ENCODE peak calls at places on chromosomes 3 and 15, in ten cellular contexts. One of them, this sample, is unnamed.

GRCh38 chr3:16741103-16741758 is 136.0 kb upstream of the DAZL start:
- DNase-seq in kidney: no peak
- DNase-seq in mesendoderm: no peak
- DNase-seq in A549: no peak
- DNase-seq in aorta: no peak
- DNase-seq in tibial nerve: no peak
- DNase-seq in Panc1: no peak
- DNase-seq in lung: no peak
- DNase-seq in heart left ventricle: no peak
- DNase-seq in fibroblast of pulmonary artery: peak; percentile 87
- DNase-seq in this sample: peak; percentile 91

GRCh38 chr15:74873036-74873755 is at the start of gene SCAMP2:
- DNase-seq in kidney: peak; percentile 98
- DNase-seq in mesendoderm: peak; percentile 97
- DNase-seq in A549: peak; percentile 99
- DNase-seq in aorta: peak; percentile 96
- DNase-seq in tibial nerve: peak; percentile 85
- DNase-seq in Panc1: peak; percentile 81
- DNase-seq in lung: peak; percentile 95
- DNase-seq in heart left ventricle: peak; percentile 95
- DNase-seq in fibroblast of pulmonary artery: peak; percentile 95
- DNase-seq in this sample: peak; percentile 92

GRCh38 chr15:38842991-38843610 is 278.5 kb upstream of the RASGRP1 start:
- DNase-seq in kidney: no peak
- DNase-seq in mesendoderm: no peak
- DNase-seq in A549: no peak
- DNase-seq in aorta: no peak
- DNase-seq in tibial nerve: no peak
- DNase-seq in Panc1: no peak
- DNase-seq in lung: no peak
- DNase-seq in heart left ventricle: no peak
- DNase-seq in fibroblast of pulmonary artery: peak; percentile 45
- DNase-seq in this sample: no peak

GRCh38 chr15:45794768-45795486 is 160.1 kb downstream of the SQOR start:
- DNase-seq in kidney: no peak
- DNase-seq in mesendoderm: no peak
- DNase-seq in A549: no peak
- DNase-seq in aorta: no peak
- DNase-seq in tibial nerve: no peak
- DNase-seq in Panc1: no peak
- DNase-seq in lung: no peak
- DNase-seq in heart left ventricle: no peak
- DNase-seq in fibroblast of pulmonary artery: no peak
- DNase-seq in this sample: no peak

GRCh38 chr15:32659340-32659831 is 17.9 kb downstream of the SCG5 start:
- DNase-seq in kidney: no peak
- DNase-seq in mesendoderm: no peak
- DNase-seq in A549: peak; percentile 61
- DNase-seq in aorta: peak; percentile 63
- DNase-seq in tibial nerve: no peak
- DNase-seq in Panc1: peak; percentile 51
- DNase-seq in lung: no peak
- DNase-seq in heart left ventricle: no peak
- DNase-seq in fibroblast of pulmonary artery: no peak
- DNase-seq in this sample: peak; percentile 91

GRCh38 chr15:66573348-66573718 is 7.5 kb upstream of the LCTL start:
- DNase-seq in kidney: peak; percentile 32
- DNase-seq in mesendoderm: no peak
- DNase-seq in A549: no peak
- DNase-seq in aorta: no peak
- DNase-seq in tibial nerve: no peak
- DNase-seq in Panc1: no peak
- DNase-seq in lung: no peak
- DNase-seq in heart left ventricle: no peak
- DNase-seq in fibroblast of pulmonary artery: no peak
- DNase-seq in this sample: no peak

GRCh38 chr3:192869131-192870027 is 48.3 kb downstream of the MB21D2 start:
- DNase-seq in kidney: no peak
- DNase-seq in mesendoderm: no peak
- DNase-seq in A549: no peak
- DNase-seq in aorta: no peak
- DNase-seq in tibial nerve: no peak
- DNase-seq in Panc1: no peak
- DNase-seq in lung: no peak
- DNase-seq in heart left ventricle: peak; percentile 31
- DNase-seq in fibroblast of pulmonary artery: peak; percentile 60
- DNase-seq in this sample: peak; percentile 71

GRCh38 chr3:76039431-76039830 is 254.1 kb upstream of the ZNF717 start:
- DNase-seq in kidney: no peak
- DNase-seq in mesendoderm: no peak
- DNase-seq in A549: no peak
- DNase-seq in aorta: no peak
- DNase-seq in tibial nerve: no peak
- DNase-seq in Panc1: no peak
- DNase-seq in lung: no peak
- DNase-seq in heart left ventricle: no peak
- DNase-seq in fibroblast of pulmonary artery: no peak
- DNase-seq in this sample: peak; percentile 61

GRCh38 chr15:81281176-81281735 is 42.7 kb downstream of the STARD5 start:
- DNase-seq in kidney: peak; percentile 20
- DNase-seq in mesendoderm: no peak
- DNase-seq in A549: no peak
- DNase-seq in aorta: no peak
- DNase-seq in tibial nerve: no peak
- DNase-seq in Panc1: no peak
- DNase-seq in lung: no peak
- DNase-seq in heart left ventricle: no peak
- DNase-seq in fibroblast of pulmonary artery: no peak
- DNase-seq in this sample: no peak

GRCh38 chr3:138452491-138452890 is 18.1 kb downstream of the ESYT3 start:
- DNase-seq in kidney: no peak
- DNase-seq in mesendoderm: no peak
- DNase-seq in A549: no peak
- DNase-seq in aorta: no peak
- DNase-seq in tibial nerve: no peak
- DNase-seq in Panc1: no peak
- DNase-seq in lung: no peak
- DNase-seq in heart left ventricle: no peak
- DNase-seq in fibroblast of pulmonary artery: no peak
- DNase-seq in this sample: no peak
- H3K4me3 ChIP-seq in kidney: no peak overlapping the region
- H3K4me3 ChIP-seq in mesendoderm: no peak overlapping the region
- H3K4me3 ChIP-seq in A549: no peak overlapping the region
- H3K4me3 ChIP-seq in aorta: no peak overlapping the region
- H3K4me3 ChIP-seq in tibial nerve: no peak overlapping the region
- H3K4me3 ChIP-seq in Panc1: no peak overlapping the region
- H3K4me3 ChIP-seq in lung: no peak overlapping the region
- H3K4me3 ChIP-seq in heart left ventricle: no peak overlapping the region
- H3K4me3 ChIP-seq in fibroblast of pulmonary artery: no peak overlapping the region
- H3K4me3 ChIP-seq in this sample: no peak overlapping the region

GRCh38 chr3:50369271-50369670 is 9.9 kb upstream of the TMEM115 start:
- DNase-seq in kidney: no peak
- DNase-seq in mesendoderm: no peak
- DNase-seq in A549: no peak
- DNase-seq in aorta: no peak
- DNase-seq in tibial nerve: no peak
- DNase-seq in Panc1: no peak
- DNase-seq in lung: no peak
- DNase-seq in heart left ventricle: no peak
- DNase-seq in fibroblast of pulmonary artery: no peak
- DNase-seq in this sample: no peak

GRCh38 chr3:50364573-50365079 is 5.3 kb upstream of the TMEM115 start:
- DNase-seq in kidney: peak; percentile 87
- DNase-seq in mesendoderm: peak; percentile 50
- DNase-seq in A549: no peak
- DNase-seq in aorta: no peak
- DNase-seq in tibial nerve: no peak
- DNase-seq in Panc1: no peak
- DNase-seq in lung: no peak
- DNase-seq in heart left ventricle: peak; percentile 34
- DNase-seq in fibroblast of pulmonary artery: peak; percentile 17
- DNase-seq in this sample: no peak

GRCh38 chr3:50365842-50366220 is 6.5 kb upstream of the TMEM115 start:
- DNase-seq in kidney: no peak
- DNase-seq in mesendoderm: no peak
- DNase-seq in A549: no peak
- DNase-seq in aorta: no peak
- DNase-seq in tibial nerve: no peak
- DNase-seq in Panc1: no peak
- DNase-seq in lung: no peak
- DNase-seq in heart left ventricle: no peak
- DNase-seq in fibroblast of pulmonary artery: no peak
- DNase-seq in this sample: no peak

GRCh38 chr3:50370594-50370993 is 11.3 kb upstream of the TMEM115 start:
- DNase-seq in kidney: no peak
- DNase-seq in mesendoderm: peak; percentile 56
- DNase-seq in A549: no peak
- DNase-seq in aorta: no peak
- DNase-seq in tibial nerve: no peak
- DNase-seq in Panc1: no peak
- DNase-seq in lung: no peak
- DNase-seq in heart left ventricle: no peak
- DNase-seq in fibroblast of pulmonary artery: peak; percentile 54
- DNase-seq in this sample: peak; percentile 55

GRCh38 chr3:50365080-50365841 is 5.9 kb upstream of the TMEM115 start:
- DNase-seq in kidney: peak; percentile 96
- DNase-seq in mesendoderm: peak; percentile 93
- DNase-seq in A549: no peak
- DNase-seq in aorta: peak; percentile 89
- DNase-seq in tibial nerve: peak; percentile 72
- DNase-seq in Panc1: no peak
- DNase-seq in lung: peak; percentile 76
- DNase-seq in heart left ventricle: peak; percentile 85
- DNase-seq in fibroblast of pulmonary artery: peak; percentile 67
- DNase-seq in this sample: peak; percentile 82
- H3K4me3 ChIP-seq in kidney: peak overlapping the region; percentile 72
- H3K4me3 ChIP-seq in mesendoderm: peak overlapping the region; percentile 43
- H3K4me3 ChIP-seq in A549: no peak overlapping the region
- H3K4me3 ChIP-seq in aorta: peak overlapping the region; percentile 30
- H3K4me3 ChIP-seq in tibial nerve: peak overlapping the region; percentile 64
- H3K4me3 ChIP-seq in Panc1: peak overlapping the region; percentile 58
- H3K4me3 ChIP-seq in lung: no peak overlapping the region
- H3K4me3 ChIP-seq in heart left ventricle: peak overlapping the region; percentile 60
- H3K4me3 ChIP-seq in fibroblast of pulmonary artery: peak overlapping the region; percentile 49
- H3K4me3 ChIP-seq in this sample: peak overlapping the region; percentile 56

GRCh38 chr3:24590344-24590880 is 95.8 kb upstream of the THRB start:
- DNase-seq in kidney: no peak
- DNase-seq in mesendoderm: no peak
- DNase-seq in A549: no peak
- DNase-seq in aorta: no peak
- DNase-seq in tibial nerve: no peak
- DNase-seq in Panc1: no peak
- DNase-seq in lung: no peak
- DNase-seq in heart left ventricle: no peak
- DNase-seq in fibroblast of pulmonary artery: no peak
- DNase-seq in this sample: peak; percentile 41
- H3K4me3 ChIP-seq in kidney: no peak overlapping the region
- H3K4me3 ChIP-seq in mesendoderm: no peak overlapping the region
- H3K4me3 ChIP-seq in A549: no peak overlapping the region
- H3K4me3 ChIP-seq in aorta: no peak overlapping the region
- H3K4me3 ChIP-seq in tibial nerve: no peak overlapping the region
- H3K4me3 ChIP-seq in Panc1: no peak overlapping the region
- H3K4me3 ChIP-seq in lung: no peak overlapping the region
- H3K4me3 ChIP-seq in heart left ventricle: no peak overlapping the region
- H3K4me3 ChIP-seq in fibroblast of pulmonary artery: no peak overlapping the region
- H3K4me3 ChIP-seq in this sample: no peak overlapping the region

GRCh38 chr3:146159616-146160232 is 1.3 kb downstream of the PLOD2 start:
- DNase-seq in kidney: no peak
- DNase-seq in mesendoderm: no peak
- DNase-seq in A549: no peak
- DNase-seq in aorta: no peak
- DNase-seq in tibial nerve: no peak
- DNase-seq in Panc1: no peak
- DNase-seq in lung: no peak
- DNase-seq in heart left ventricle: no peak
- DNase-seq in fibroblast of pulmonary artery: no peak
- DNase-seq in this sample: no peak

GRCh38 chr3:146162561-146162960 is 1.6 kb upstream of the PLOD2 start:
- DNase-seq in kidney: no peak
- DNase-seq in mesendoderm: no peak
- DNase-seq in A549: no peak
- DNase-seq in aorta: no peak
- DNase-seq in tibial nerve: no peak
- DNase-seq in Panc1: no peak
- DNase-seq in lung: no peak
- DNase-seq in heart left ventricle: no peak
- DNase-seq in fibroblast of pulmonary artery: no peak
- DNase-seq in this sample: peak; percentile 38

GRCh38 chr3:146160233-146160963 is 586 bp downstream of the PLOD2 start:
- DNase-seq in kidney: peak; percentile 87
- DNase-seq in mesendoderm: peak; percentile 97
- DNase-seq in A549: peak; percentile 65
- DNase-seq in aorta: peak; percentile 67
- DNase-seq in tibial nerve: peak; percentile 29
- DNase-seq in Panc1: no peak
- DNase-seq in lung: peak; percentile 75
- DNase-seq in heart left ventricle: peak; percentile 66
- DNase-seq in fibroblast of pulmonary artery: peak; percentile 85
- DNase-seq in this sample: peak; percentile 88

GRCh38 chr3:146161725-146162047 is 702 bp upstream of the PLOD2 start:
- DNase-seq in kidney: peak; percentile 80
- DNase-seq in mesendoderm: peak; percentile 39
- DNase-seq in A549: no peak
- DNase-seq in aorta: peak; percentile 73
- DNase-seq in tibial nerve: no peak
- DNase-seq in Panc1: no peak
- DNase-seq in lung: peak; percentile 30
- DNase-seq in heart left ventricle: peak; percentile 57
- DNase-seq in fibroblast of pulmonary artery: peak; percentile 68
- DNase-seq in this sample: peak; percentile 61

DNA sequence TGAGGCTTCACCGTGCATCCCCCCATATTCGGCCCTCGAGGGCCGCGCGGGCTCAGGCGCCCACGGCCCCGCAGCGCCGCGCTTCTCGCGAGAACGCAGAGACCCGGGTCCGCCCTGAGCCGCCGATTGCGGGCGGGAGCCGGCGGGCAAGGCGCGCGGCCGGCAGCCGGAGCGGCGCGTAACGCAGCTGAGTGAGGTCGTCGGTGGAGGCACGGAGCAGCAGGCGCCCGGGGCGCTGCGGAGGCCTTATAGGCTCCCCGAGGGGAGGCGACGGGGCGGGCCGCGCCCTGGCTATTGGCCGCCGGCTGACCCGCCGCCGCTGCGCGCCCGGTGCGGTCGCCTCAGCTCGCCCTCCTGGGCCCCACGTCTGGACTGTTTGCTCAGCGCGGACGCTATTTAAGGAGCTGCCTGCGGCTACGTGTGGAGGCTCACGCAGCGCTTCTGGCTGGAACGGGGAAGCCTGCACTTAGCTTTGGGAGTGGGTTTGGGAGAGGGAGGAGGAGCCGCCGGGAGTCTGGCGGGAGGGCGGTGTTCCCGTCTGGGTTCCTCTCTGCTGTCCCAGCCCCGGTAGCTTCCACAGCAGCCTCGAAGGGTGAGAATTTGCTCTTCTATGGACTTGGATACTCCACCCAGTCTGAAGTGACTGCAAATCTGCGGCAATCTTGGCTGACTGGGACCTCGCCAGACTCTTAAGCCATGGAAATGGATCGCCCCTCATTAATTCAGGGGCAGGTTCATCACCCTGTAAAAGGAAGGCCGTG is at the start of gene PLOD2:
- DNase-seq in kidney: peak; percentile 92
- DNase-seq in mesendoderm: peak; percentile 90
- DNase-seq in A549: peak; percentile 56
- DNase-seq in aorta: peak; percentile 93
- DNase-seq in tibial nerve: peak; percentile 25
- DNase-seq in Panc1: no peak
- DNase-seq in lung: peak; percentile 75
- DNase-seq in heart left ventricle: peak; percentile 77
- DNase-seq in fibroblast of pulmonary artery: peak; percentile 94
- DNase-seq in this sample: peak; percentile 97
- H3K4me3 ChIP-seq in kidney: peak within 1 kb of the TSS; percentile 83
- H3K4me3 ChIP-seq in mesendoderm: peak within 1 kb of the TSS; percentile 61
- H3K4me3 ChIP-seq in A549: peak within 1 kb of the TSS; percentile 90
- H3K4me3 ChIP-seq in aorta: peak within 1 kb of the TSS; percentile 77
- H3K4me3 ChIP-seq in tibial nerve: peak within 1 kb of the TSS; percentile 80
- H3K4me3 ChIP-seq in Panc1: peak within 1 kb of the TSS; percentile 93
- H3K4me3 ChIP-seq in lung: peak within 1 kb of the TSS; percentile 79
- H3K4me3 ChIP-seq in heart left ventricle: peak within 1 kb of the TSS; percentile 72
- H3K4me3 ChIP-seq in fibroblast of pulmonary artery: peak within 1 kb of the TSS; percentile 67
- H3K4me3 ChIP-seq in this sample: peak within 1 kb of the TSS; percentile 79

This sample was measured in PC-3.